ENCODE peak calls at places on chromosomes 5 and 9, in six cellular contexts. T is ovary, E is neural crest cell, V is ascending aorta, H is T-helper 9 cell, W is gastrocnemius medialis. S is an unnamed sample.

GRCh38 chr9:1531411-1531903 is 481.3 kb downstream of the DMRT2 start:
- DNase-seq in V (no peak), E (no peak), T (no peak), W (no peak), H (no peak), S (no peak)

GRCh38 chr5:171549259-171549658 is 129.8 kb downstream of the FGF18 start:
- DNase-seq in T (no peak), V (no peak), E (no peak), H (no peak), W (no peak), S (no peak)

GRCh38 chr5:77776606-77777206 is 567 bp upstream of the TBCA start:
- DNase-seq in V (no peak), T (no peak), W (no peak), E (no peak), H (no peak), S (no peak)

GRCh38 chr5:149855371-149855770 is 89.2 kb downstream of the PDE6A start:
- DNase-seq in H (no peak), W (no peak), E (no peak), V (no peak), T (no peak), S (no peak)

GRCh38 chr5:173620784-173621183 is 4.3 kb upstream of the BOD1 start:
- DNase-seq in E (no peak), T (no peak), V (no peak), W (no peak), H (no peak), S (no peak)

GRCh38 chr9:136711751-136712689 is at the start of gene DIPK1B:
- DNase-seq in T (no peak), E (peak; percentile 50), V (no peak), W (no peak), H (no peak), S (no peak)

GRCh38 chr5:142263346-142263745 is 61.5 kb downstream of the SPRY4 start:
- DNase-seq in V (no peak), H (no peak), T (no peak), E (no peak), W (no peak), S (no peak)

GRCh38 chr5:80282054-80282453 is 26.2 kb upstream of the SERINC5 start:
- DNase-seq in W (no peak), H (no peak), E (no peak), T (no peak), V (no peak), S (no peak)

GRCh38 chr5:56620903-56621680 is 194.3 kb upstream of the MAP3K1 start:
- DNase-seq in H (no peak), T (no peak), V (no peak), W (no peak), E (no peak), S (no peak)

GRCh38 chr9:84154320-84154719 is 173.7 kb downstream of the RMI1 start:
- DNase-seq in V (no peak), H (no peak), W (no peak), E (no peak), T (no peak), S (no peak)

GRCh38 chr9:90451804-90452203 is 190.8 kb downstream of the DIRAS2 start:
- DNase-seq in H (no peak), T (no peak), V (no peak), E (no peak), W (no peak), S (no peak)

GRCh38 chr5:138878437-138879235 is 3.5 kb upstream of the LRRTM2 start:
- DNase-seq in E (no peak), V (no peak), T (no peak), H (no peak), W (no peak), S (no peak)

S was measured in Peyer's patch.